ENCODE peak calls at places on chromosomes 2 and 18, in eight cellular contexts. U is cardiac muscle cell, D is neural progenitor cell, O is GM12878, A is lung, T is mammary epithelial cell, S is right cardiac atrium, R is psoas muscle. X is an unnamed sample.

GRCh38 chr2:101802329-101802728 is 104.8 kb downstream of the MAP4K4 start:
- DNase-seq in U (no peak), D (no peak), O (no peak), A (no peak), T (peak; percentile 61), S (no peak), R (no peak), X (no peak)

GRCh38 chr2:126222316-126222715 is 433.6 kb upstream of the GYPC start:
- DNase-seq in U (peak; percentile 86), D (no peak), O (no peak), A (no peak), T (no peak), S (no peak), R (no peak), X (no peak)

GRCh38 chr2:238808761-238809160 is 39.1 kb upstream of the TWIST2 start:
- DNase-seq in U (no peak), D (no peak), O (no peak), A (no peak), T (no peak), S (no peak), R (no peak), X (no peak)

GRCh38 chr18:57748770-57749603 is 54.1 kb downstream of the ATP8B1 start:
- DNase-seq in U (peak; percentile 51), D (no peak), O (peak; percentile 28), A (no peak), T (peak; percentile 47), S (no peak), R (no peak), X (no peak)

GRCh38 chr18:21141678-21142422 is 30.2 kb upstream of the ROCK1 start:
- DNase-seq in U (peak; percentile 31), D (no peak), O (no peak), A (no peak), T (no peak), S (no peak), R (no peak), X (no peak)

GRCh38 chr2:239442192-239442591 is 41.4 kb upstream of the HDAC4 start:
- DNase-seq in U (no peak), D (no peak), O (no peak), A (no peak), T (no peak), S (no peak), R (no peak), X (no peak)

GRCh38 chr2:113185643-113186315 is 12.0 kb downstream of the PSD4 start:
- DNase-seq in U (no peak), D (no peak), O (no peak), A (peak; percentile 72), T (no peak), S (peak; percentile 40), R (peak; percentile 53), X (no peak)

GRCh38 chr18:54209471-54210180 is 14.8 kb downstream of the MBD2 start:
- DNase-seq in U (peak; percentile 23), D (no peak), O (peak; percentile 61), A (no peak), T (peak; percentile 72), S (no peak), R (no peak), X (no peak)

GRCh38 chr2:28334527-28334891 is 58.1 kb upstream of the FOSL2 start:
- DNase-seq in U (no peak), D (no peak), O (no peak), A (no peak), T (no peak), S (no peak), R (no peak), X (no peak)

GRCh38 chr18:10519366-10519765 is 6.5 kb upstream of the NAPG start:
- DNase-seq in U (peak; percentile 43), D (no peak), O (no peak), A (no peak), T (no peak), S (no peak), R (no peak), X (no peak)

GRCh38 chr2:70340921-70341765 is 39.3 kb upstream of the FAM136A start:
- DNase-seq in U (peak; percentile 52), D (peak; percentile 75), O (no peak), A (peak; percentile 49), T (peak; percentile 57), S (no peak), R (no peak), X (peak; percentile 63)

GRCh38 chr2:221501883-221502269 is 70.2 kb downstream of the EPHA4 start:
- DNase-seq in U (no peak), D (no peak), O (no peak), A (no peak), T (no peak), S (no peak), R (no peak), X (no peak)

GRCh38 chr2:237455764-237456163 is 31.3 kb upstream of the MLPH start:
- DNase-seq in U (no peak), D (no peak), O (peak; percentile 30), A (no peak), T (no peak), S (no peak), R (no peak), X (no peak)

GRCh38 chr18:58496231-58496630 is 132.7 kb downstream of the ALPK2 start:
- DNase-seq in U (peak; percentile 17), D (no peak), O (no peak), A (no peak), T (no peak), S (no peak), R (no peak), X (no peak)

GRCh38 chr2:47414682-47415458 is 11.9 kb downstream of the MSH2 start:
- DNase-seq in U (no peak), D (no peak), O (no peak), A (no peak), T (no peak), S (no peak), R (no peak), X (no peak)

GRCh38 chr2:81266106-81266505 is 961.6 kb upstream of the LRRTM1 start:
- DNase-seq in U (peak; percentile 0), D (peak; percentile 46), O (no peak), A (no peak), T (no peak), S (no peak), R (no peak), X (peak; percentile 28)

GRCh38 chr18:57432765-57433400 is 2.3 kb upstream of the ONECUT2 start:
- DNase-seq in U (no peak), D (no peak), O (no peak), A (no peak), T (no peak), S (no peak), R (no peak), X (no peak)

GRCh38 chr2:98188351-98189046 is 101.5 kb downstream of the VWA3B start:
- DNase-seq in U (peak; percentile 3), D (no peak), O (no peak), A (no peak), T (peak; percentile 91), S (no peak), R (no peak), X (no peak)

GRCh38 chr18:33821503-33821902 is 243.5 kb downstream of the ASXL3 start:
- DNase-seq in U (peak; percentile 46), D (no peak), O (no peak), A (no peak), T (peak; percentile 78), S (no peak), R (no peak), X (no peak)

GRCh38 chr2:237932731-237933131 is 34.1 kb upstream of the UBE2F start:
- DNase-seq in U (peak; percentile 75), D (no peak), O (no peak), A (no peak), T (peak; percentile 18), S (no peak), R (no peak), X (no peak)

GRCh38 chr2:190791347-190791982 is 89.2 kb upstream of the GLS start:
- DNase-seq in U (peak; percentile 86), D (no peak), O (no peak), A (peak; percentile 43), T (peak; percentile 71), S (peak; percentile 74), R (peak; percentile 15), X (no peak)

GRCh38 chr2:205868773-205869333 is 186.6 kb downstream of the NRP2 start:
- DNase-seq in U (peak; percentile 83), D (no peak), O (no peak), A (no peak), T (peak; percentile 72), S (no peak), R (no peak), X (no peak)

GRCh38 chr2:209526541-209526940 is 102.7 kb downstream of the MAP2 start:
- DNase-seq in U (peak; percentile 42), D (no peak), O (no peak), A (no peak), T (no peak), S (no peak), R (no peak), X (no peak)

GRCh38 chr2:47011264-47011663 is 95.7 kb upstream of the MCFD2 start:
- DNase-seq in U (no peak), D (no peak), O (no peak), A (no peak), T (no peak), S (no peak), R (no peak), X (no peak)

GRCh38 chr2:218264773-218265601 is 4.2 kb downstream of the GPBAR1 start:
- DNase-seq in U (no peak), D (no peak), O (no peak), A (no peak), T (no peak), S (no peak), R (no peak), X (no peak)

GRCh38 chr2:162074579-162074922 is 536 bp upstream of the DPP4 start:
- DNase-seq in U (no peak), D (no peak), O (no peak), A (no peak), T (no peak), S (no peak), R (no peak), X (no peak)
- H3K4me3 ChIP-seq in U (no peak overlapping the region), D (peak overlapping the region; percentile 51), O (peak overlapping the region; percentile 91), A (no peak overlapping the region), T (no peak overlapping the region), S (peak overlapping the region; percentile 60), R (peak overlapping the region; percentile 65), X (peak overlapping the region; percentile 88)

GRCh38 chr2:2934030-2934429 is 443.6 kb downstream of the EIPR1 start:
- DNase-seq in U (no peak), D (no peak), O (no peak), A (no peak), T (no peak), S (no peak), R (no peak), X (no peak)
- H3K9me3 ChIP-seq in U (no peaks in the 10 kb centered on the region), D (no peaks in the 10 kb centered on the region), O (peaks cover 3% of the 10 kb centered on the region), A (no peaks in the 10 kb centered on the region), T (peaks cover 20% of the 10 kb centered on the region), S (no peaks in the 10 kb centered on the region), R (no peaks in the 10 kb centered on the region), X (peaks cover 16% of the 10 kb centered on the region)

GRCh38 chr2:117786520-117786919 is 28.0 kb upstream of the DDX18 start:
- DNase-seq in U (no peak), D (no peak), O (no peak), A (no peak), T (peak; percentile 25), S (no peak), R (no peak), X (peak; percentile 10)
- H3K4me3 ChIP-seq in U (no peak overlapping the region), D (no peak overlapping the region), O (no peak overlapping the region), A (no peak overlapping the region), T (no peak overlapping the region), S (no peak overlapping the region), R (no peak overlapping the region), X (no peak overlapping the region)

DNA sequence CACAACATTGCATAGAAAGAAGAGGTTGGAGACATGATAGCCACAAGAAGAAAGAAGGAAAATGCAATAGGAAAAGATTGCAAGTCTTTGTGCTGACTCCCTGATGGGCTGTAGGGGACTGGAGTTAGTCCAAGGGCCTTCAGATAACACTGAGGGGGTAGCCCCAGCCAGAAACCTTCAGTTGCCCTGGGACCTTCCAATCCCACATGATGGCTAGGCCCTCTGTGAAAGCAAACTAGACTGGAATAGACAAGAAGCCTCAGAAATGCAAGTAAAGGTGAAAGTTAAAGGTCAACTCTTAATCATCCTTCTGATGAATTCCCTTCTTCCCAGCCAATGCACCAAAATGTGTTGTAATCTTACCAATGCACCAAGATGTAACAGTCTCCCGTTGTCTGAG is 19.2 kb downstream of the CMPK2 start:
- DNase-seq in U (no peak), D (no peak), O (no peak), A (no peak), T (no peak), S (no peak), R (no peak), X (no peak)
- H3K9me3 ChIP-seq in U (no peaks in the 10 kb centered on the region), D (peaks cover 12% of the 10 kb centered on the region), O (peaks cover 28% of the 10 kb centered on the region), A (peaks cover 36% of the 10 kb centered on the region), T (peaks cover 37% of the 10 kb centered on the region), S (peaks cover 16% of the 10 kb centered on the region), R (peaks cover 65% of the 10 kb centered on the region), X (peaks cover 46% of the 10 kb centered on the region)

X was measured in WERI-Rb-1.